ENCODE peak calls at places on chromosomes 16 and 17, in six cellular contexts. One of them, this sample, is unnamed.

GRCh38 chr16:84599528-84600202 is 18.2 kb downstream of the COTL1 start:
- DNase-seq in fibroblast of the aortic adventitia: peak; percentile 79
- DNase-seq in ovary: peak; percentile 43
- DNase-seq in lower lobe of right lung: peak; percentile 89
- DNase-seq in fibroblast of lung: peak; percentile 81
- DNase-seq in Caco-2: no peak
- DNase-seq in this sample: peak; percentile 66

GRCh38 chr16:86343111-86343642 is 167.2 kb upstream of the FOXF1 start:
- DNase-seq in Caco-2: peak; percentile 12
- DNase-seq in fibroblast of lung: peak; percentile 83
- DNase-seq in fibroblast of the aortic adventitia: peak; percentile 94
- DNase-seq in ovary: no peak
- DNase-seq in lower lobe of right lung: no peak
- DNase-seq in this sample: peak; percentile 82

GRCh38 chr16:87332150-87332549 is 15.0 kb upstream of the C16orf95 start:
- DNase-seq in Caco-2: no peak
- DNase-seq in lower lobe of right lung: no peak
- DNase-seq in ovary: no peak
- DNase-seq in fibroblast of lung: peak; percentile 19
- DNase-seq in fibroblast of the aortic adventitia: no peak
- DNase-seq in this sample: no peak

GRCh38 chr17:47279062-47279801 is 25.6 kb downstream of the ITGB3 start:
- DNase-seq in Caco-2: no peak
- DNase-seq in lower lobe of right lung: peak; percentile 70
- DNase-seq in ovary: peak; percentile 58
- DNase-seq in fibroblast of the aortic adventitia: peak; percentile 95
- DNase-seq in fibroblast of lung: peak; percentile 99
- DNase-seq in this sample: peak; percentile 52

GRCh38 chr17:13600475-13601316 is 1.0 kb downstream of the HS3ST3A1 start:
- DNase-seq in lower lobe of right lung: no peak
- DNase-seq in Caco-2: no peak
- DNase-seq in fibroblast of lung: peak; percentile 25
- DNase-seq in fibroblast of the aortic adventitia: no peak
- DNase-seq in ovary: peak; percentile 31
- DNase-seq in this sample: peak; percentile 24

GRCh38 chr17:27336217-27336616 is 42.3 kb downstream of the WSB1 start:
- DNase-seq in lower lobe of right lung: peak; percentile 70
- DNase-seq in fibroblast of lung: no peak
- DNase-seq in ovary: no peak
- DNase-seq in Caco-2: no peak
- DNase-seq in fibroblast of the aortic adventitia: no peak
- DNase-seq in this sample: no peak

GRCh38 chr16:47299587-47299986 is 155.8 kb upstream of the NETO2 start:
- DNase-seq in fibroblast of lung: no peak
- DNase-seq in fibroblast of the aortic adventitia: no peak
- DNase-seq in Caco-2: no peak
- DNase-seq in lower lobe of right lung: no peak
- DNase-seq in ovary: no peak
- DNase-seq in this sample: no peak

GRCh38 chr16:81443688-81444447 is 740 bp upstream of the CMIP start:
- DNase-seq in ovary: peak; percentile 79
- DNase-seq in Caco-2: no peak
- DNase-seq in lower lobe of right lung: peak; percentile 67
- DNase-seq in fibroblast of lung: no peak
- DNase-seq in fibroblast of the aortic adventitia: no peak
- DNase-seq in this sample: no peak

GRCh38 chr16:35431829-35432663 is 1972.6 kb downstream of the TP53TG3F start:
- DNase-seq in Caco-2: no peak
- DNase-seq in fibroblast of lung: no peak
- DNase-seq in ovary: no peak
- DNase-seq in lower lobe of right lung: no peak
- DNase-seq in fibroblast of the aortic adventitia: no peak
- DNase-seq in this sample: no peak

GRCh38 chr17:1961187-1961586 is 63.9 kb downstream of the RTN4RL1 start:
- DNase-seq in fibroblast of lung: no peak
- DNase-seq in Caco-2: no peak
- DNase-seq in ovary: no peak
- DNase-seq in fibroblast of the aortic adventitia: no peak
- DNase-seq in lower lobe of right lung: no peak
- DNase-seq in this sample: no peak

GRCh38 chr16:12846592-12846991 is 42.9 kb upstream of the CPPED1 start:
- DNase-seq in fibroblast of the aortic adventitia: no peak
- DNase-seq in lower lobe of right lung: no peak
- DNase-seq in ovary: no peak
- DNase-seq in fibroblast of lung: no peak
- DNase-seq in Caco-2: no peak
- DNase-seq in this sample: no peak

GRCh38 chr17:77450742-77451270 is 310.0 kb downstream of the SEC14L1 start:
- DNase-seq in fibroblast of the aortic adventitia: no peak
- DNase-seq in lower lobe of right lung: no peak
- DNase-seq in fibroblast of lung: no peak
- DNase-seq in ovary: no peak
- DNase-seq in Caco-2: no peak
- DNase-seq in this sample: no peak

GRCh38 chr17:80005360-80006338 is 30.0 kb downstream of the TBC1D16 start:
- DNase-seq in Caco-2: peak; percentile 80
- DNase-seq in fibroblast of lung: no peak
- DNase-seq in lower lobe of right lung: no peak
- DNase-seq in ovary: peak; percentile 57
- DNase-seq in fibroblast of the aortic adventitia: peak; percentile 46
- DNase-seq in this sample: peak; percentile 80

DNA sequence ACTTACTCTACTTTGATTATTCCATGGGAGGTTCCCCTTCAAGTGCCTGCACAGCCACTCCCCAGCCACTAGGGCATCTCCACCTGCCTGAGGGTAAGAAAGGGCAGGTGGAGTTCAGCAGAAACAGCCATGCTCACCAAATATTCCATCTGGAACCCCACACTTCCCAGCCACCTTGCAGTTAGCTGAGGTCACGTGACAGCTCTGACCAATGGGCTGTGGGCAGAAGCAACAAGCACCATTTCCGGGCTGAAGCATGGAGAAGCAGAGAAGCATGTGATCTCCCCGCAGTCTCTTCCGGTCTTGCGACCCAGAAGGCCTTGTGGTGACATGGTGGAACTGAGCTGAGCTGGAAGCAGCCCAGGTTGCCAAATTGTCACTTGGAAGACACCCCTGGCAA is 108.6 kb downstream of the CCT6B start:
- DNase-seq in fibroblast of the aortic adventitia: no peak
- DNase-seq in lower lobe of right lung: no peak
- DNase-seq in fibroblast of lung: no peak
- DNase-seq in Caco-2: no peak
- DNase-seq in ovary: no peak
- DNase-seq in this sample: no peak
- TF ChIP-seq CTCF in fibroblast of the aortic adventitia: no peak
- TF ChIP-seq CTCF in lower lobe of right lung: no peak
- TF ChIP-seq CTCF in fibroblast of lung: no peak
- TF ChIP-seq CTCF in Caco-2: no peak
- TF ChIP-seq CTCF in ovary: no peak
- TF ChIP-seq CTCF in this sample: no peak

DNA sequence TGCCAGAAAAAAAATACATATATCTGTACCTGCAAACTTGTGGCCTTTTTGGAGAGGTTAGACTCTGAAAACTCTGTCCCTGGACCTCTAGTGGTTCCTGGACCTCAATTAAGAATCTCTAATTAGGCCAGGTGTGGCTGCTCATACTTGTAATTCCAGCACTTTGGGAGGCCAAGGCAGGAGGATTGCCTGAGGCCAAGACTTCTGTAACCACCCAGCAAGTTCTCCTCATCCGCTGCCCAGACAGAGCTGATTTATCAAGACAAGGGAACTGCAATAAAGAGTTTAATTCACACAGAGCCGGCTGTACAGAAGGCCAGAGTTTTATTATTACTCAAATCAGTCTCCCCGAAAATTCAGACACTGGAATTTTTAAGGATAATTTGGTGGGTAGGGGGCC is 4.2 kb downstream of the ASPA start:
- DNase-seq in fibroblast of the aortic adventitia: no peak
- DNase-seq in ovary: no peak
- DNase-seq in fibroblast of lung: no peak
- DNase-seq in lower lobe of right lung: no peak
- DNase-seq in Caco-2: no peak
- DNase-seq in this sample: no peak
- TF ChIP-seq CTCF in fibroblast of the aortic adventitia: no peak
- TF ChIP-seq CTCF in ovary: no peak
- TF ChIP-seq CTCF in fibroblast of lung: no peak
- TF ChIP-seq CTCF in lower lobe of right lung: no peak
- TF ChIP-seq CTCF in Caco-2: no peak
- TF ChIP-seq CTCF in this sample: no peak

GRCh38 chr17:66946251-66946650 is 18.3 kb upstream of the CACNG4 start:
- DNase-seq in Caco-2: no peak
- DNase-seq in lower lobe of right lung: no peak
- DNase-seq in fibroblast of lung: no peak
- DNase-seq in ovary: no peak
- DNase-seq in fibroblast of the aortic adventitia: no peak
- DNase-seq in this sample: no peak

GRCh38 chr17:66950325-66950724 is 14.2 kb upstream of the CACNG4 start:
- DNase-seq in fibroblast of the aortic adventitia: no peak
- DNase-seq in Caco-2: no peak
- DNase-seq in ovary: no peak
- DNase-seq in lower lobe of right lung: no peak
- DNase-seq in fibroblast of lung: no peak
- DNase-seq in this sample: no peak

GRCh38 chr17:66949501-66949900 is 15.0 kb upstream of the CACNG4 start:
- DNase-seq in ovary: no peak
- DNase-seq in lower lobe of right lung: no peak
- DNase-seq in Caco-2: no peak
- DNase-seq in fibroblast of lung: peak; percentile 64
- DNase-seq in fibroblast of the aortic adventitia: peak; percentile 4
- DNase-seq in this sample: no peak

GRCh38 chr17:66947311-66947710 is 17.2 kb upstream of the CACNG4 start:
- DNase-seq in Caco-2: no peak
- DNase-seq in ovary: no peak
- DNase-seq in fibroblast of lung: no peak
- DNase-seq in fibroblast of the aortic adventitia: no peak
- DNase-seq in lower lobe of right lung: peak; percentile 20
- DNase-seq in this sample: no peak

DNA sequence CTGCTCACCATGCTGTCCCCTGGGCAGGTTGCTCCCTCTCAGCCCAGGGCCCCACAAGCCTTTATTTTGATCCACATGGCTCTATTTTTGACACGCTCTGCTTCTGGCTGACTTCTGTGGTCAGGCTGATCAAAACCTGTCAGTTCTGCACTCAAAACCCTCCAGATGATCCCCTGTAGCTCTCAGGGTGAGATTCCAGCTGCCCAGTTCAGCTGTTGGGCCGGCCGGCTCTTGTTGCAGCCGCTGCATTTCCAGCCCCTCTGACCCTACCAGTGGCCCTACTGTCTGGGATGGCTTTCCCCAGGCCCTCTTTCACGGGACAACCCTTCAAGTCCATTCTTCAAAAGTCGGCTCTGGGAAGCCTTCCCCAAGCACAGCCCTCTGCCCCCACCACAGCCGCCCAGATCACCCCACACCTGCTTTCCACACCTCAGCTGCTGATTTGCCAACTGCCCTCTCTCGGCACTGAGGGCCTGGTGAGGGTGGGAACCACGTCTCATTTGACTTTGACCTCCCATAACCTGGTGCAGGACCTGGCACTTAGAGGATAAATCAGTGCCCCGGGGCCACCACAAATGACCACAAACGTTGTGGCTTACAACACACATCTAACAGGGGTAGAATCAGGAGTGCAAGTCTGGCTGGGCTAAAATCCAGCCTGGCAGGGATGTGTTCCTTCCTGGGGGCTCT is 16.3 kb upstream of the CACNG4 start:
- DNase-seq in fibroblast of the aortic adventitia: no peak
- DNase-seq in lower lobe of right lung: peak; percentile 34
- DNase-seq in Caco-2: no peak
- DNase-seq in fibroblast of lung: no peak
- DNase-seq in ovary: no peak
- DNase-seq in this sample: no peak
- TF ChIP-seq CTCF in fibroblast of the aortic adventitia: no peak
- TF ChIP-seq CTCF in lower lobe of right lung: no peak
- TF ChIP-seq CTCF in Caco-2: no peak
- TF ChIP-seq CTCF in fibroblast of lung: no peak
- TF ChIP-seq CTCF in ovary: no peak
- TF ChIP-seq CTCF in this sample: no peak

GRCh38 chr17:63440770-63441335 is 5.3 kb downstream of the CYB561 start:
- DNase-seq in fibroblast of lung: no peak
- DNase-seq in ovary: no peak
- DNase-seq in fibroblast of the aortic adventitia: no peak
- DNase-seq in Caco-2: no peak
- DNase-seq in lower lobe of right lung: no peak
- DNase-seq in this sample: no peak

GRCh38 chr17:63442074-63442473 is 4.0 kb downstream of the CYB561 start:
- DNase-seq in Caco-2: no peak
- DNase-seq in fibroblast of lung: no peak
- DNase-seq in ovary: no peak
- DNase-seq in fibroblast of the aortic adventitia: no peak
- DNase-seq in lower lobe of right lung: no peak
- DNase-seq in this sample: no peak

GRCh38 chr17:63441654-63442053 is 4.5 kb downstream of the CYB561 start:
- DNase-seq in lower lobe of right lung: no peak
- DNase-seq in ovary: no peak
- DNase-seq in fibroblast of the aortic adventitia: no peak
- DNase-seq in Caco-2: no peak
- DNase-seq in fibroblast of lung: no peak
- DNase-seq in this sample: no peak

GRCh38 chr17:63443053-63443452 is 3.1 kb downstream of the CYB561 start:
- DNase-seq in fibroblast of the aortic adventitia: no peak
- DNase-seq in fibroblast of lung: no peak
- DNase-seq in ovary: no peak
- DNase-seq in Caco-2: no peak
- DNase-seq in lower lobe of right lung: no peak
- DNase-seq in this sample: no peak

DNA sequence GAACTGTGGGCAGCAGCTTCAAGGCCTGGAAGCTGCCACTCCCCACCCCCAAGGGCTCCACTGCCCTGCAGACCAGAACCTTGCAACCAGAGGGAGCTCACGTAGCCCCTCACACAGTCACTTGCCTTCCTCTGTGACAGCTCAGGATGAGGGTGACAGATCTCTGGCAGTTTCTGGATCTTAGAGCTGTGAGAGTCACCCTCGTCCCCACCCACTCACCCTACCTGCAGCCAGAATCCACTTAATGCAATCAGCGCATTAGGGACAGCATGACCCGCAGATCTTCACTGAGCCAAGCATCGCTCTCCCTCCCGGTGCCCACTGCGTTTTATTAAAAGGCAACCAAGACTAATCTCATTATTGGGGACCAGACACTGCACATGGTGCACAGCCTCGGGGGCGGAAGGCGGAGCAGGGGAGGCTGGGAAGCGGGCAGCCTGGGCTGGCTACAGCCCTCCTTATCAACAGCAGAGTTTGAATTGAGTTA is 3.5 kb downstream of the CYB561 start:
- DNase-seq in lower lobe of right lung: no peak
- DNase-seq in Caco-2: no peak
- DNase-seq in fibroblast of lung: no peak
- DNase-seq in fibroblast of the aortic adventitia: no peak
- DNase-seq in ovary: no peak
- DNase-seq in this sample: no peak
- TF ChIP-seq CTCF in lower lobe of right lung: peak; percentile 11
- TF ChIP-seq CTCF in Caco-2: peak; percentile 35
- TF ChIP-seq CTCF in fibroblast of lung: no peak
- TF ChIP-seq CTCF in fibroblast of the aortic adventitia: no peak
- TF ChIP-seq CTCF in ovary: no peak
- TF ChIP-seq CTCF in this sample: no peak